ENCODE peak calls at places on chromosomes 5 and 9, in seven cellular contexts. Z is nucleus accumbens; I is activated T-cell treated with anti-CD3 and anti-CD28 coated beads, Interleukin-2, amount 50 U/mL, for 72 hours; V is GM20000; J is astrocyte; S is spleen; U is EL. T is an unnamed sample.
A peak's percentile ranks its signal among the peaks of the same experiment; 100 is the strongest.

GRCh38 chr5:102450313-102450990 is 48.3 kb downstream of the SLCO6A1 start:
- DNase-seq in U (peak; percentile 41), V (no peak), J (no peak), Z (no peak), I (no peak), S (peak; percentile 50), T (no peak)

GRCh38 chr5:72871358-72872024 is 55.0 kb downstream of the TNPO1 start:
- DNase-seq in J (peak; percentile 58), Z (no peak), U (no peak), I (no peak), V (no peak), S (no peak), T (no peak)

GRCh38 chr9:128056887-128057723 is 10.0 kb downstream of the NAIF1 start:
- DNase-seq in J (no peak), U (no peak), V (no peak), Z (no peak), S (no peak), I (no peak), T (no peak)

GRCh38 chr9:91991621-91992435 is 41.8 kb upstream of the ROR2 start:
- DNase-seq in I (no peak), S (no peak), J (no peak), U (peak; percentile 41), Z (no peak), V (no peak), T (no peak)

GRCh38 chr9:84668204-84669007 is 1.1 kb upstream of the NTRK2 start:
- DNase-seq in I (peak; percentile 69), S (peak; percentile 83), U (peak; percentile 68), V (peak; percentile 77), J (peak; percentile 43), Z (peak; percentile 88), T (peak; percentile 62)

GRCh38 chr9:93206576-93207155 is 22.7 kb downstream of the WNK2 start:
- DNase-seq in U (no peak), Z (no peak), V (no peak), I (no peak), J (no peak), S (peak; percentile 67), T (no peak)

GRCh38 chr5:147756566-147756965 is 26.0 kb downstream of the JAKMIP2 start:
- DNase-seq in S (no peak), J (no peak), V (no peak), U (no peak), I (no peak), Z (no peak), T (no peak)

GRCh38 chr9:2424564-2425153 is 196.9 kb upstream of the VLDLR start:
- DNase-seq in S (no peak), J (peak; percentile 76), U (no peak), V (no peak), Z (no peak), I (no peak), T (no peak)

GRCh38 chr5:126499742-126500396 is 76.7 kb downstream of the GRAMD2B start:
- DNase-seq in I (peak; percentile 45), J (no peak), Z (no peak), U (peak; percentile 44), V (peak; percentile 36), S (no peak), T (no peak)

GRCh38 chr9:125433461-125434001 is 171.9 kb downstream of the GAPVD1 start:
- DNase-seq in J (no peak), I (no peak), S (no peak), U (no peak), Z (no peak), V (no peak), T (no peak)

GRCh38 chr5:172901788-172902496 is 57.3 kb upstream of the RPL26L1 start:
- DNase-seq in U (peak; percentile 91), J (peak; percentile 57), Z (no peak), S (no peak), I (no peak), V (no peak), T (no peak)

GRCh38 chr5:83516361-83516760 is 44.8 kb downstream of the VCAN start:
- DNase-seq in Z (no peak), U (no peak), J (peak; percentile 26), S (no peak), I (no peak), V (no peak), T (no peak)

GRCh38 chr5:142960309-142960696 is 190.1 kb downstream of the ARHGAP26 start:
- DNase-seq in U (peak; percentile 91), I (no peak), S (no peak), Z (no peak), J (peak; percentile 81), V (no peak), T (no peak)

GRCh38 chr9:81595887-81596558 is 93.3 kb downstream of the TLE1 start:
- DNase-seq in I (no peak), U (no peak), S (no peak), V (no peak), J (no peak), Z (no peak), T (no peak)

GRCh38 chr5:62011072-62011664 is 294.8 kb upstream of the KIF2A start:
- DNase-seq in U (no peak), J (no peak), V (no peak), S (no peak), Z (no peak), I (no peak), T (no peak)

GRCh38 chr9:113454914-113455761 is 8.4 kb upstream of the RGS3 start:
- DNase-seq in J (peak; percentile 97), S (no peak), V (peak; percentile 39), U (peak; percentile 86), Z (no peak), I (peak; percentile 12), T (no peak)

GRCh38 chr9:68970150-68970549 is 43.8 kb downstream of the PRKACG start:
- DNase-seq in Z (no peak), J (no peak), V (no peak), U (no peak), I (no peak), S (no peak), T (no peak)

GRCh38 chr5:175671013-175671412 is 13.1 kb downstream of the HRH2 start:
- DNase-seq in V (no peak), J (no peak), S (no peak), Z (no peak), I (no peak), U (no peak), T (no peak)

GRCh38 chr9:21160178-21160577 is 6.3 kb downstream of the IFNA21 start:
- DNase-seq in V (peak; percentile 25), J (peak; percentile 40), U (no peak), I (peak; percentile 20), S (no peak), Z (no peak), T (no peak)

T was measured in stimulated activated naive CD8-positive, alpha-beta T cell treated with anti-CD3 and anti-CD28 coated beads, Interleukin-15, Interleukin-2, amounts not matched to agents 100 U/mL and 50 U/mL, for 24 hours.